ENCODE peak calls at places on chromosomes 4 and X, in five cellular contexts. X is colonic mucosa; Q is HS-5; R is activated CD4-positive, alpha-beta T cell treated with anti-CD3 and anti-CD28 coated beads for 24 hours; F is NCI-H1092 treated with DMSO at 0.1 percent for 48 hours. N is an unnamed sample.

GRCh38 chr4:67725981-67726380 is 25.0 kb upstream of the UBA6 start:
- DNase-seq in X (no peak), F (no peak), Q (no peak), R (no peak), N (no peak)

GRCh38 chrX:119121341-119121740 is 6.3 kb downstream of the KIAA1210 start:
- DNase-seq in X (no peak), Q (no peak), F (no peak), R (no peak), N (no peak)

GRCh38 chrX:135556055-135556454 is 35.6 kb downstream of the INTS6L start:
- DNase-seq in R (no peak), X (no peak), Q (no peak), F (no peak), N (no peak)

GRCh38 chr4:165359501-165359900 is 19.3 kb upstream of the CPE start:
- DNase-seq in F (no peak), R (no peak), X (no peak), Q (no peak), N (no peak)

GRCh38 chr4:153486281-153487151 is 20.4 kb downstream of the TMEM131L start:
- DNase-seq in Q (no peak), X (no peak), F (no peak), R (no peak), N (no peak)

GRCh38 chr4:79651516-79651915 is 243.5 kb upstream of the GK2 start:
- DNase-seq in F (no peak), Q (no peak), R (no peak), X (no peak), N (no peak)

GRCh38 chr4:129602447-129602846 is 506.5 kb downstream of the C4orf33 start:
- DNase-seq in Q (no peak), R (no peak), F (no peak), X (no peak), N (no peak)

GRCh38 chrX:421646-422325 is 35.1 kb upstream of the PPP2R3B start:
- DNase-seq in R (no peak), F (no peak), Q (no peak), X (no peak), N (no peak)

GRCh38 chr4:37803348-37803973 is 23.0 kb upstream of the PGM2 start:
- DNase-seq in F (peak), Q (peak), X (no peak), R (no peak), N (no peak)

N was measured in effector CD4-positive, alpha-beta T cell.